ENCODE peak calls at places on chromosomes 2 and 18, in seven cellular contexts. F, A, Y, N, Q, D and Z are unnamed samples.

GRCh38 chr18:4267641-4268040 is 187.5 kb downstream of the DLGAP1 start:
- DNase-seq in F (no peak), A (no peak), Y (no peak), N (no peak), Q (no peak), D (no peak), Z (no peak)

GRCh38 chr2:69734040-69734611 is 7.8 kb upstream of the ANXA4 start:
- DNase-seq in F (no peak), A (no peak), Y (no peak), N (no peak), Q (no peak), D (no peak), Z (no peak)

GRCh38 chr2:207481924-207482323 is 47.8 kb upstream of the CREB1 start:
- DNase-seq in F (no peak), A (no peak), Y (no peak), N (no peak), Q (no peak), D (no peak), Z (no peak)

GRCh38 chr2:82591718-82592117 is 1867.4 kb downstream of the SUCLG1 start:
- DNase-seq in F (no peak), A (no peak), Y (no peak), N (no peak), Q (peak; percentile 28), D (no peak), Z (no peak)

GRCh38 chr2:100879296-100879695 is 59.4 kb downstream of the NPAS2 start:
- DNase-seq in F (no peak), A (no peak), Y (no peak), N (no peak), Q (no peak), D (no peak), Z (no peak)

GRCh38 chr2:42936632-42936996 is 144.2 kb upstream of the HAAO start:
- DNase-seq in F (no peak), A (no peak), Y (no peak), N (no peak), Q (no peak), D (no peak), Z (no peak)

GRCh38 chr18:29188760-29189159 is 1011.8 kb upstream of the CDH2 start:
- DNase-seq in F (no peak), A (peak; percentile 31), Y (no peak), N (peak; percentile 30), Q (no peak), D (peak; percentile 36), Z (no peak)

GRCh38 chr2:72719416-72719815 is 106.4 kb downstream of the EXOC6B start:
- DNase-seq in F (peak; percentile 25), A (peak; percentile 49), Y (no peak), N (no peak), Q (peak; percentile 66), D (peak; percentile 47), Z (no peak)

GRCh38 chr2:129923265-129924141 is 56.0 kb upstream of the RAB6C start:
- DNase-seq in F (peak; percentile 51), A (peak; percentile 37), Y (no peak), N (peak; percentile 65), Q (peak; percentile 90), D (peak; percentile 13), Z (peak; percentile 74)

GRCh38 chr2:3447789-3448317 is 68.4 kb downstream of the TRAPPC12 start:
- DNase-seq in F (no peak), A (no peak), Y (no peak), N (peak; percentile 12), Q (no peak), D (no peak), Z (no peak)

GRCh38 chr2:235766206-235766794 is 272.5 kb downstream of the AGAP1 start:
- DNase-seq in F (peak; percentile 84), A (peak; percentile 74), Y (no peak), N (peak; percentile 89), Q (peak; percentile 58), D (peak; percentile 56), Z (peak; percentile 91)

GRCh38 chr2:5074738-5075137 is 617.4 kb upstream of the SOX11 start:
- DNase-seq in F (no peak), A (no peak), Y (no peak), N (no peak), Q (no peak), D (no peak), Z (no peak)

GRCh38 chr2:127415593-127416485 is 2.4 kb upstream of the PROC start:
- DNase-seq in F (no peak), A (no peak), Y (no peak), N (no peak), Q (peak; percentile 94), D (no peak), Z (peak; percentile 86)

GRCh38 chr2:164560181-164560792 is 61.0 kb downstream of the GRB14 start:
- DNase-seq in F (peak; percentile 33), A (peak; percentile 16), Y (no peak), N (peak; percentile 57), Q (no peak), D (peak; percentile 3), Z (peak; percentile 67)

GRCh38 chr18:23200751-23201150 is 65.5 kb downstream of the CABLES1 start:
- DNase-seq in F (no peak), A (no peak), Y (no peak), N (no peak), Q (no peak), D (no peak), Z (no peak)

GRCh38 chr18:697012-697411 is 15.4 kb downstream of the ENOSF1 start:
- DNase-seq in F (no peak), A (no peak), Y (no peak), N (no peak), Q (no peak), D (no peak), Z (no peak)

GRCh38 chr2:133948610-133949290 is 305.1 kb upstream of the MGAT5 start:
- DNase-seq in F (no peak), A (no peak), Y (no peak), N (no peak), Q (no peak), D (no peak), Z (no peak)

GRCh38 chr2:241149675-241149924 is 328 bp upstream of the PASK start:
- DNase-seq in F (no peak), A (no peak), Y (no peak), N (no peak), Q (no peak), D (no peak), Z (no peak)

GRCh38 chr2:241149925-241150659 is at the start of gene PPP1R7:
- DNase-seq in F (peak; percentile 90), A (peak; percentile 90), Y (peak; percentile 76), N (peak; percentile 98), Q (peak; percentile 97), D (peak; percentile 79), Z (peak; percentile 98)

GRCh38 chr2:241147336-241147735 is 1.9 kb downstream of the PASK start:
- DNase-seq in F (no peak), A (no peak), Y (no peak), N (no peak), Q (no peak), D (no peak), Z (no peak)

GRCh38 chr2:241148891-241149674 is at the start of gene PASK:
- DNase-seq in F (peak; percentile 94), A (peak; percentile 92), Y (peak; percentile 79), N (peak; percentile 98), Q (peak; percentile 98), D (peak; percentile 86), Z (peak; percentile 98)

GRCh38 chr2:241148239-241148638 is 1.0 kb downstream of the PASK start:
- DNase-seq in F (no peak), A (no peak), Y (no peak), N (no peak), Q (no peak), D (no peak), Z (peak; percentile 69)
- H3K9ac ChIP-seq in F (no peak overlapping the region), A (peak overlapping the region; percentile 16), Y (peak overlapping the region; percentile 76), N (peak overlapping the region; percentile 88), Q (peak overlapping the region; percentile 63), D (peak overlapping the region; percentile 71), Z (peak overlapping the region; percentile 97)

DNA sequence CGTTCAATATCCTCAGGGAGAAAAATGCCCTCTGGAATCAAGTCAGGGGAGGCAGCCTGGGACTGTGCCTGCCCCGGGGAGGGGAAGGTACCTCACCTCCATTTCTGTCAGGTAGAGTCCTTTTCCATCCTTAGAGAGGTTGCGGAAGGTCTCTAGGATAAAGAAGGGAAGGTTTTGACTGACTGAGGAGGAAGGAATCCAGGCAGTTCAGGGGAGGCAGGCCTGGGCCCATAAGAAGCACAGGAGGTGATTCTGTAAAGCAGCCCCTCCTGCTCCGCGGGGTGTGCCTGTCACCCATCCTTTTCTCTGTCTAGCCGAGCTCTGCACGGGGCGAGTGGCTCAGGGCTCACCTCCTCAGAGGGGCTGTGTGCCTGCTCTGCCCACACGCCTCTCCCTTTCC is 76.0 kb downstream of the CAPN13 start:
- DNase-seq in F (no peak), A (no peak), Y (no peak), N (no peak), Q (no peak), D (no peak), Z (no peak)
- H3K27me3 ChIP-seq in F (peaks cover 7% of the 10 kb centered on the region), A (peaks cover 40% of the 10 kb centered on the region), Y (no peaks in the 10 kb centered on the region), N (peaks cover 30% of the 10 kb centered on the region), Q (no peaks in the 10 kb centered on the region), D (no peaks in the 10 kb centered on the region), Z (no peaks in the 10 kb centered on the region)

GRCh38 chr2:140770645-140771044 is 1360.2 kb downstream of the LRP1B start:
- DNase-seq in F (no peak), A (no peak), Y (no peak), N (no peak), Q (no peak), D (no peak), Z (no peak)
- H2AFZ ChIP-seq in F (no peak overlapping the region), A (no peak overlapping the region), Y (no peak overlapping the region), N (no peak overlapping the region), Q (no peak overlapping the region), D (no peak overlapping the region), Z (no peak overlapping the region)

GRCh38 chr18:26652501-26652900 is 104.1 kb upstream of the KCTD1 start:
- DNase-seq in F (no peak), A (no peak), Y (no peak), N (no peak), Q (no peak), D (no peak), Z (no peak)

GRCh38 chr18:26646897-26647296 is 98.5 kb upstream of the KCTD1 start:
- DNase-seq in F (no peak), A (no peak), Y (no peak), N (no peak), Q (no peak), D (no peak), Z (no peak)

GRCh38 chr18:26650310-26651285 is 102.2 kb upstream of the KCTD1 start:
- DNase-seq in F (no peak), A (no peak), Y (no peak), N (no peak), Q (no peak), D (no peak), Z (no peak)

GRCh38 chr18:26649193-26649543 is 100.8 kb upstream of the KCTD1 start:
- DNase-seq in F (no peak), A (no peak), Y (no peak), N (no peak), Q (no peak), D (no peak), Z (no peak)

DNA sequence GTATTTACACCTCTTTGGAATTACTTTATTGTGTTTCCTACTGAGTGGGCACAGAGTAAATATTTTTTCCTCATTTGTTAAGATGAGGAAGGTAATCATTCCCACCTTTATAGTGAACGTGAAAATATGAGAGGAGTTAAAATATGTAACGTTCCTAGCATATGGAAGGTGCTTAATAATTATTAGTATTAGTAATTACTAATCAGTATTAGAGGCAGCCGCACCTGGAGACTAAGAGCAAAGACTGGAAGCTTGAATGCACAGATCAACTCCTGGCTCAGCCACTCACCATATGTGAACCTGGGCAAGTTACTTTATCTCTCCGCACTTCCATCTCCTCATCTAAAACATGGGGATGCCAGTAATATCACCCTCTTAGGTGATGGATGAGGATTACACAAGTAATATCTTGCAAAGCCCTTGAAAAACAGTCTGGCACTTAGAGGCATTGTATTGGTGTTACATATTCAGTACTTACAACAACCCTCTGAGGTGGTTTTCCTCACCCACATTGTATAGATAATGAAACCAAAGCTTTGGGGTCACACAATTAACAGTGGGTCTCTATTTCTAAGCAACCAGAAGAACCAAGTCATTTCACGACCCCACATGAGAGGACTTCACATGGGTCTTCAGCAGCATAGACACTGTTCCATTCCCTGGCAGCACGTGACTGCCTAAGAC is 100.3 kb upstream of the KCTD1 start:
- DNase-seq in F (no peak), A (no peak), Y (no peak), N (no peak), Q (no peak), D (no peak), Z (no peak)
- H3K9ac ChIP-seq in F (no peak overlapping the region), A (no peak overlapping the region), Y (no peak overlapping the region), N (no peak overlapping the region), Q (no peak overlapping the region), D (no peak overlapping the region), Z (no peak overlapping the region)